ENCODE peak calls at places on chromosome 1, in seven cellular contexts. C is activated T-cell treated with anti-CD3 and anti-CD28 coated beads, Interleukin-2, amount 50 U/mL, for 1 hour; P is activated CD4-positive, alpha-beta T cell treated with anti-CD3 and anti-CD28 coated beads, Interleukin-2, amount 10 ng/mL, durations not matched to agents 7 days and 5 days; N is NCI-H524; B is transverse colon; Q is DMS53; I is esophagus squamous epithelium. T is an unnamed sample.

GRCh38 chr1:47738560-47739182 is 258.5 kb downstream of the TRABD2B start:
- DNase-seq in C (no peak), B (peak; percentile 57), N (peak; percentile 41), P (no peak), I (no peak), Q (peak; percentile 80), T (no peak)

GRCh38 chr1:204112876-204113730 is 38.7 kb downstream of the ETNK2 start:
- DNase-seq in I (no peak), N (no peak), B (no peak), C (no peak), Q (no peak), P (no peak), T (no peak)

GRCh38 chr1:100866041-100866900 is 28.4 kb downstream of the EXTL2 start:
- DNase-seq in B (no peak), Q (peak; percentile 83), I (no peak), N (no peak), C (no peak), P (peak; percentile 13), T (no peak)

GRCh38 chr1:53553734-53554509 is 94.7 kb downstream of the DMRTB1 start:
- DNase-seq in I (no peak), P (no peak), B (peak; percentile 3), N (peak; percentile 80), C (peak; percentile 15), Q (no peak), T (no peak)

GRCh38 chr1:206809504-206810084 is 37.3 kb upstream of the IL10 start:
- DNase-seq in N (no peak), I (no peak), P (peak; percentile 63), B (peak; percentile 34), C (no peak), Q (no peak), T (no peak)

GRCh38 chr1:167821969-167822685 is 91.8 kb downstream of the ADCY10 start:
- DNase-seq in B (no peak), P (no peak), Q (peak; percentile 46), N (no peak), C (no peak), I (no peak), T (no peak)

GRCh38 chr1:198605880-198606458 is 32.9 kb upstream of the PTPRC start:
- DNase-seq in C (no peak), Q (no peak), B (no peak), I (no peak), P (no peak), N (no peak), T (no peak)

GRCh38 chr1:245168090-245168489 is 13.3 kb downstream of the KIF26B start:
- DNase-seq in Q (no peak), B (peak; percentile 29), N (no peak), P (no peak), I (no peak), C (no peak), T (no peak)

GRCh38 chr1:201450721-201451291 is 18.2 kb downstream of the PHLDA3 start:
- DNase-seq in N (peak; percentile 19), I (no peak), B (no peak), P (no peak), C (no peak), Q (no peak), T (no peak)

GRCh38 chr1:51847294-51847920 is 31.1 kb downstream of the NRDC start:
- DNase-seq in C (no peak), I (no peak), Q (no peak), N (no peak), B (no peak), P (no peak), T (no peak)

GRCh38 chr1:182484531-182485257 is 34.7 kb downstream of the RGSL1 start:
- DNase-seq in Q (peak; percentile 56), I (no peak), P (no peak), B (no peak), C (no peak), N (peak; percentile 44), T (no peak)

GRCh38 chr1:3904843-3905185 is 4.7 kb upstream of the C1orf174 start:
- DNase-seq in N (no peak), B (no peak), C (no peak), Q (no peak), P (no peak), I (no peak), T (no peak)

GRCh38 chr1:227891223-227891954 is 56.3 kb downstream of the WNT9A start:
- DNase-seq in B (peak; percentile 3), Q (peak; percentile 71), C (no peak), P (no peak), N (no peak), I (no peak), T (peak; percentile 86)

GRCh38 chr1:182601416-182601786 is 2.8 kb downstream of the RGS16 start:
- DNase-seq in C (peak; percentile 64), N (peak; percentile 36), P (peak; percentile 82), B (peak; percentile 61), Q (peak; percentile 94), I (no peak), T (no peak)

GRCh38 chr1:228156518-228156875 is 6.8 kb downstream of the GJC2 start:
- DNase-seq in B (no peak), P (no peak), I (no peak), C (no peak), N (no peak), Q (no peak), T (no peak)

GRCh38 chr1:109198043-109198695 is 15.5 kb upstream of the SARS1 start:
- DNase-seq in N (no peak), C (no peak), I (no peak), P (no peak), Q (no peak), B (no peak), T (no peak)

GRCh38 chr1:79128726-79129125 is 122.2 kb upstream of the ADGRL4 start:
- DNase-seq in C (no peak), P (no peak), I (no peak), B (no peak), N (no peak), Q (peak; percentile 89), T (no peak)

GRCh38 chr1:237677979-237678378 is 212.7 kb downstream of the ZP4 start:
- DNase-seq in N (no peak), B (no peak), I (no peak), C (no peak), P (no peak), Q (peak; percentile 70), T (no peak)

GRCh38 chr1:238950786-238951185 is 435.6 kb upstream of the CHRM3 start:
- DNase-seq in P (no peak), C (no peak), Q (no peak), B (no peak), N (no peak), I (no peak), T (no peak)

GRCh38 chr1:18612088-18612487 is 18.6 kb upstream of the PAX7 start:
- DNase-seq in B (no peak), I (no peak), C (no peak), P (no peak), Q (no peak), N (no peak), T (no peak)

GRCh38 chr1:74908797-74909196 is 175.8 kb downstream of the TYW3 start:
- DNase-seq in P (no peak), N (no peak), B (no peak), I (no peak), Q (no peak), C (no peak), T (no peak)